ENCODE peak calls at places on chromosome 18, in seven cellular contexts. One of them, this sample, is unnamed.

GRCh38 chr18:79503891-79504475 is 108.3 kb downstream of the NFATC1 start:
- DNase-seq in CD8-positive, alpha-beta T cell: no peak
- DNase-seq in amniotic stem cell: no peak
- DNase-seq in M059J: no peak
- DNase-seq in A549: no peak
- DNase-seq in GM06990: no peak
- DNase-seq in neural crest cell: no peak
- DNase-seq in this sample: no peak

GRCh38 chr18:44123743-44124142 is 556.9 kb upstream of the SETBP1 start:
- DNase-seq in CD8-positive, alpha-beta T cell: no peak
- DNase-seq in amniotic stem cell: no peak
- DNase-seq in M059J: peak
- DNase-seq in A549: no peak
- DNase-seq in GM06990: peak
- DNase-seq in neural crest cell: no peak
- DNase-seq in this sample: no peak

GRCh38 chr18:49677762-49678398 is 116.0 kb downstream of the LIPG start:
- DNase-seq in CD8-positive, alpha-beta T cell: no peak
- DNase-seq in amniotic stem cell: no peak
- DNase-seq in M059J: no peak
- DNase-seq in A549: no peak
- DNase-seq in GM06990: peak
- DNase-seq in neural crest cell: peak
- DNase-seq in this sample: no peak

GRCh38 chr18:24528857-24529256 is 68.4 kb downstream of the HRH4 start:
- DNase-seq in CD8-positive, alpha-beta T cell: no peak
- DNase-seq in amniotic stem cell: no peak
- DNase-seq in M059J: no peak
- DNase-seq in A549: no peak
- DNase-seq in GM06990: no peak
- DNase-seq in neural crest cell: no peak
- DNase-seq in this sample: no peak

GRCh38 chr18:55403555-55403954 is 184.4 kb downstream of the TCF4 start:
- DNase-seq in CD8-positive, alpha-beta T cell: no peak
- DNase-seq in amniotic stem cell: no peak
- DNase-seq in M059J: peak
- DNase-seq in A549: no peak
- DNase-seq in GM06990: no peak
- DNase-seq in neural crest cell: no peak
- DNase-seq in this sample: no peak

GRCh38 chr18:63318882-63319382 is 637 bp downstream of the BCL2 start:
- DNase-seq in CD8-positive, alpha-beta T cell: no peak
- DNase-seq in amniotic stem cell: no peak
- DNase-seq in M059J: no peak
- DNase-seq in A549: no peak
- DNase-seq in GM06990: no peak
- DNase-seq in neural crest cell: no peak
- DNase-seq in this sample: no peak

GRCh38 chr18:59518705-59519104 is 159.6 kb upstream of the LMAN1 start:
- DNase-seq in CD8-positive, alpha-beta T cell: no peak
- DNase-seq in amniotic stem cell: no peak
- DNase-seq in M059J: peak
- DNase-seq in A549: no peak
- DNase-seq in GM06990: no peak
- DNase-seq in neural crest cell: no peak
- DNase-seq in this sample: no peak

GRCh38 chr18:63949068-63949737 is at the start of gene HMSD:
- DNase-seq in CD8-positive, alpha-beta T cell: peak
- DNase-seq in amniotic stem cell: no peak
- DNase-seq in M059J: peak
- DNase-seq in A549: peak
- DNase-seq in GM06990: peak
- DNase-seq in neural crest cell: peak
- DNase-seq in this sample: peak

GRCh38 chr18:9901377-9901776 is 12.4 kb upstream of the VAPA start:
- DNase-seq in CD8-positive, alpha-beta T cell: no peak
- DNase-seq in amniotic stem cell: no peak
- DNase-seq in M059J: peak
- DNase-seq in A549: no peak
- DNase-seq in GM06990: no peak
- DNase-seq in neural crest cell: no peak
- DNase-seq in this sample: no peak

GRCh38 chr18:48230459-48231113 is 178.6 kb downstream of the ZBTB7C start:
- DNase-seq in CD8-positive, alpha-beta T cell: no peak
- DNase-seq in amniotic stem cell: no peak
- DNase-seq in M059J: peak
- DNase-seq in A549: peak
- DNase-seq in GM06990: no peak
- DNase-seq in neural crest cell: peak
- DNase-seq in this sample: no peak